ENCODE peak calls at places on chromosomes 4 and X, in six cellular contexts. One of them, this sample, is unnamed.

GRCh38 chrX:54865208-54865607 is 55.4 kb upstream of the TRO start:
- DNase-seq in upper lobe of left lung: no peak
- DNase-seq in heart right ventricle: no peak
- DNase-seq in PC-9: no peak
- DNase-seq in right atrium auricular region: no peak
- DNase-seq in CD8-positive, alpha-beta T cell: no peak
- DNase-seq in this sample: no peak

GRCh38 chrX:2703991-2704369 is 12.9 kb downstream of the CD99 start:
- DNase-seq in PC-9: no peak
- DNase-seq in right atrium auricular region: no peak
- DNase-seq in upper lobe of left lung: no peak
- DNase-seq in CD8-positive, alpha-beta T cell: no peak
- DNase-seq in heart right ventricle: peak; percentile 38
- DNase-seq in this sample: no peak

GRCh38 chr4:82194329-82194728 is 179.5 kb downstream of the HNRNPD start:
- DNase-seq in CD8-positive, alpha-beta T cell: no peak
- DNase-seq in PC-9: no peak
- DNase-seq in upper lobe of left lung: no peak
- DNase-seq in right atrium auricular region: no peak
- DNase-seq in heart right ventricle: no peak
- DNase-seq in this sample: no peak

GRCh38 chr4:174120446-174121142 is 162.9 kb downstream of the FBXO8 start:
- DNase-seq in PC-9: no peak
- DNase-seq in upper lobe of left lung: peak; percentile 75
- DNase-seq in right atrium auricular region: peak; percentile 62
- DNase-seq in heart right ventricle: peak; percentile 67
- DNase-seq in CD8-positive, alpha-beta T cell: no peak
- DNase-seq in this sample: peak; percentile 17

GRCh38 chrX:49956313-49956712 is 33.9 kb downstream of the CLCN5 start:
- DNase-seq in right atrium auricular region: no peak
- DNase-seq in CD8-positive, alpha-beta T cell: no peak
- DNase-seq in PC-9: no peak
- DNase-seq in upper lobe of left lung: no peak
- DNase-seq in heart right ventricle: no peak
- DNase-seq in this sample: no peak

GRCh38 chrX:123859409-123859827 is 435 bp upstream of the XIAP start:
- DNase-seq in PC-9: no peak
- DNase-seq in heart right ventricle: no peak
- DNase-seq in CD8-positive, alpha-beta T cell: no peak
- DNase-seq in upper lobe of left lung: no peak
- DNase-seq in right atrium auricular region: no peak
- DNase-seq in this sample: no peak

GRCh38 chr4:39464886-39465501 is 6.1 kb downstream of the LIAS start:
- DNase-seq in heart right ventricle: no peak
- DNase-seq in CD8-positive, alpha-beta T cell: no peak
- DNase-seq in PC-9: no peak
- DNase-seq in upper lobe of left lung: no peak
- DNase-seq in right atrium auricular region: no peak
- DNase-seq in this sample: no peak

GRCh38 chr4:128711361-128711760 is 98.1 kb upstream of the JADE1 start:
- DNase-seq in PC-9: no peak
- DNase-seq in heart right ventricle: no peak
- DNase-seq in CD8-positive, alpha-beta T cell: no peak
- DNase-seq in upper lobe of left lung: no peak
- DNase-seq in right atrium auricular region: no peak
- DNase-seq in this sample: no peak

GRCh38 chrX:17703201-17703600 is 34.1 kb upstream of the SCML1 start:
- DNase-seq in right atrium auricular region: no peak
- DNase-seq in CD8-positive, alpha-beta T cell: no peak
- DNase-seq in upper lobe of left lung: no peak
- DNase-seq in PC-9: no peak
- DNase-seq in heart right ventricle: no peak
- DNase-seq in this sample: no peak

GRCh38 chr4:147799986-147800555 is 68.2 kb downstream of the ARHGAP10 start:
- DNase-seq in heart right ventricle: no peak
- DNase-seq in PC-9: no peak
- DNase-seq in right atrium auricular region: no peak
- DNase-seq in upper lobe of left lung: no peak
- DNase-seq in CD8-positive, alpha-beta T cell: peak; percentile 77
- DNase-seq in this sample: no peak

GRCh38 chrX:140132937-140133336 is 167.6 kb upstream of the CXorf66 start:
- DNase-seq in heart right ventricle: no peak
- DNase-seq in right atrium auricular region: no peak
- DNase-seq in PC-9: no peak
- DNase-seq in upper lobe of left lung: no peak
- DNase-seq in CD8-positive, alpha-beta T cell: no peak
- DNase-seq in this sample: no peak

GRCh38 chr4:141587897-141588296 is 48.5 kb upstream of the IL15 start:
- DNase-seq in right atrium auricular region: no peak
- DNase-seq in CD8-positive, alpha-beta T cell: no peak
- DNase-seq in PC-9: no peak
- DNase-seq in upper lobe of left lung: no peak
- DNase-seq in heart right ventricle: no peak
- DNase-seq in this sample: no peak

GRCh38 chr4:27894951-27895350 is 1034.3 kb downstream of the STIM2 start:
- DNase-seq in right atrium auricular region: no peak
- DNase-seq in heart right ventricle: no peak
- DNase-seq in CD8-positive, alpha-beta T cell: no peak
- DNase-seq in PC-9: no peak
- DNase-seq in upper lobe of left lung: no peak
- DNase-seq in this sample: no peak
- TF ChIP-seq CTCF in right atrium auricular region: no peak
- TF ChIP-seq CTCF in heart right ventricle: no peak
- TF ChIP-seq CTCF in CD8-positive, alpha-beta T cell: no peak
- TF ChIP-seq CTCF in PC-9: no peak
- TF ChIP-seq CTCF in upper lobe of left lung: no peak
- TF ChIP-seq CTCF in this sample: no peak

DNA sequence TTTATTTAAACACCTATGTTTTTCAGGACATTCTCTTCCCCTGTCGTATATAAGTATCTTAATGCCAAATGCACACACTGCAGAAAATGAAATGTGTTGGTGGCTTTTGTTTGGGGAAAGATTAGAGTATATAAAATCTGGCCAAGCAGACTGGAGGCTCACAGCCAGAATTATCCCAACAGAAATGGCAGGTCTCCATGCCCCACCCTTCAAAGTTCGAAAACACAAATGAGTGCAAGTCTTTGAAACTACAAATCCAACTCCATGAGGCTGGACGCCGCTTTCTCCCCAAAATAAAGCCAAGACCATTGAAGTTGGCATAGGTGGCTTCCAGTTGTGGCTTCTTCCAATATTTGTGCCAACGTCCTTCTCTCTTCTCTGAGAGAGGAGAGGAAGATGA is 72.0 kb downstream of the APBB2 start:
- DNase-seq in right atrium auricular region: no peak
- DNase-seq in heart right ventricle: no peak
- DNase-seq in upper lobe of left lung: no peak
- DNase-seq in PC-9: no peak
- DNase-seq in CD8-positive, alpha-beta T cell: no peak
- DNase-seq in this sample: no peak
- H3K27ac ChIP-seq in right atrium auricular region: peak overlapping the region; percentile 77
- H3K27ac ChIP-seq in heart right ventricle: peak overlapping the region; percentile 59
- H3K27ac ChIP-seq in upper lobe of left lung: peak overlapping the region; percentile 69
- H3K27ac ChIP-seq in PC-9: no peak overlapping the region
- H3K27ac ChIP-seq in CD8-positive, alpha-beta T cell: no peak overlapping the region
- H3K27ac ChIP-seq in this sample: peak overlapping the region; percentile 85

GRCh38 chr4:61517144-61517543 is 317.0 kb downstream of the ADGRL3 start:
- DNase-seq in PC-9: no peak
- DNase-seq in CD8-positive, alpha-beta T cell: no peak
- DNase-seq in right atrium auricular region: no peak
- DNase-seq in upper lobe of left lung: peak; percentile 66
- DNase-seq in heart right ventricle: no peak
- DNase-seq in this sample: no peak

GRCh38 chr4:61514991-61515390 is 314.9 kb downstream of the ADGRL3 start:
- DNase-seq in upper lobe of left lung: no peak
- DNase-seq in heart right ventricle: no peak
- DNase-seq in CD8-positive, alpha-beta T cell: no peak
- DNase-seq in right atrium auricular region: no peak
- DNase-seq in PC-9: no peak
- DNase-seq in this sample: no peak

GRCh38 chr4:61505773-61506640 is 305.9 kb downstream of the ADGRL3 start:
- DNase-seq in CD8-positive, alpha-beta T cell: no peak
- DNase-seq in heart right ventricle: no peak
- DNase-seq in right atrium auricular region: no peak
- DNase-seq in PC-9: no peak
- DNase-seq in upper lobe of left lung: no peak
- DNase-seq in this sample: no peak

GRCh38 chr4:61507091-61507490 is 307.0 kb downstream of the ADGRL3 start:
- DNase-seq in heart right ventricle: no peak
- DNase-seq in right atrium auricular region: no peak
- DNase-seq in PC-9: no peak
- DNase-seq in upper lobe of left lung: no peak
- DNase-seq in CD8-positive, alpha-beta T cell: no peak
- DNase-seq in this sample: no peak

DNA sequence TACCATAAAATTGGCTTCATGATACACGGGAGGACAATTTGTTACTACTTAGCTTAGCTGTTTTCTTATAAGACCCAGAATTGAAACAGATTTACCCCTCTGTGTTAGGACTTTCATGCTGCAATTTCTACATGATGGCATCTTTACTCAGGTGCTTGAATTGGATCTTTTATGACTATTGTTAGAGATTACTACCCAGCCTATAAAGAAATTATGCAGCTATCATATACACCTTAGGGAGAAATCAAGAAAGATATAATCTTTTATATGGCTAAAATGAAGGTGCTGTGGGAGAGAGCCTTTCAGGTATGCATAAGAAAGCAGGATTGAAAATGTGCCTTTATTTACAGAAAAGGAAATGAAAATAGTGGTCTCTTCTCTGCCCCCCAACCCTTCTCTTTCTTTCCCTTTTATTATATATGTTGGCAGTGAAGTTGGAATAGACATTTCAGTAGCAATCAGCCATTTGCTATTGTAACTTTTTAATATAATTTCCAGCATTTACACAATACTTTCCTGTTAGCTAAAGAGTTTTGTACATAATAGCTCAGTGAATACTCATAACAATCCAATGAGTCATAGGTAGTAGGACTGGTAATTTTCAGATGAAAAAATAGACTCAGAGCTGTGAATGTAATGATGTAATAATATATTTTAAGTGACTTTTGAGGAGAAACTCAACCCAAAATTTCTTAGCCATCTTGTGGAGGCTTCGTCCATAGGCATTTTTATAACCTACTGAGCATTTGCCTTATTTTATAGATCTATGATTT is 311.8 kb downstream of the ADGRL3 start:
- DNase-seq in heart right ventricle: no peak
- DNase-seq in CD8-positive, alpha-beta T cell: no peak
- DNase-seq in right atrium auricular region: no peak
- DNase-seq in PC-9: no peak
- DNase-seq in upper lobe of left lung: no peak
- DNase-seq in this sample: no peak
- H3K4me3 ChIP-seq in heart right ventricle: no peak overlapping the region
- H3K4me3 ChIP-seq in CD8-positive, alpha-beta T cell: no peak overlapping the region
- H3K4me3 ChIP-seq in right atrium auricular region: no peak overlapping the region
- H3K4me3 ChIP-seq in PC-9: no peak overlapping the region
- H3K4me3 ChIP-seq in upper lobe of left lung: no peak overlapping the region
- H3K4me3 ChIP-seq in this sample: no peak overlapping the region

DNA sequence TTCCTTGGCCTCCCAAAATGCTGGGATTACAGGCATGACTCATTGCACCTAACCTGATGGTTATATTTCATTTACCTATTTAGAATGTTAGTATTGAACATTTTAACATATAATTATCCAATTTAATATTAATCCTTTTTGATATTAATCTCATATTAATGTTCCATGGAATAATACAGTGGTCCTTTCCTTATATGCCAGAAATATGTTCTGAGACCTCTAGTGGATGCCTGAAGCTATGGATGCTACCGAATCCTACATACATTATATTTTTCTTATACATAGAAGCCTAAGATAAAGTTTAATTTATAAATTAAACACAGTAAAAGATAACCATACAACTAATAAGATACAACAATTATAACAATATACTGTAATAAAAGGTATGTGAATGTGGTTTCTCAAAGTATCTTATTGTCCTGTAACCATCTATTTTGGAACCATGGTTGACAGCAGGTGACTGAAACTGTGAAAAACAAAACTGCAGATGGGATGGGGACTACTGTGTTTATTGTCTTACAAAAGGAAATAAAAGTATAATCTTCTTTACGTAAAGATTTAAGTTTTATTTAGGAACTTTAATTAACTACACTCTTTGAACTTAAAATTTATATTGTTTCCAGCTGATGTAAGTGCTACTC is 431.4 kb downstream of the GRID2 start:
- DNase-seq in upper lobe of left lung: no peak
- DNase-seq in CD8-positive, alpha-beta T cell: no peak
- DNase-seq in right atrium auricular region: no peak
- DNase-seq in heart right ventricle: no peak
- DNase-seq in PC-9: no peak
- DNase-seq in this sample: no peak
- TF ChIP-seq CTCF in upper lobe of left lung: no peak
- TF ChIP-seq CTCF in CD8-positive, alpha-beta T cell: no peak
- TF ChIP-seq CTCF in right atrium auricular region: no peak
- TF ChIP-seq CTCF in heart right ventricle: no peak
- TF ChIP-seq CTCF in PC-9: no peak
- TF ChIP-seq CTCF in this sample: no peak

DNA sequence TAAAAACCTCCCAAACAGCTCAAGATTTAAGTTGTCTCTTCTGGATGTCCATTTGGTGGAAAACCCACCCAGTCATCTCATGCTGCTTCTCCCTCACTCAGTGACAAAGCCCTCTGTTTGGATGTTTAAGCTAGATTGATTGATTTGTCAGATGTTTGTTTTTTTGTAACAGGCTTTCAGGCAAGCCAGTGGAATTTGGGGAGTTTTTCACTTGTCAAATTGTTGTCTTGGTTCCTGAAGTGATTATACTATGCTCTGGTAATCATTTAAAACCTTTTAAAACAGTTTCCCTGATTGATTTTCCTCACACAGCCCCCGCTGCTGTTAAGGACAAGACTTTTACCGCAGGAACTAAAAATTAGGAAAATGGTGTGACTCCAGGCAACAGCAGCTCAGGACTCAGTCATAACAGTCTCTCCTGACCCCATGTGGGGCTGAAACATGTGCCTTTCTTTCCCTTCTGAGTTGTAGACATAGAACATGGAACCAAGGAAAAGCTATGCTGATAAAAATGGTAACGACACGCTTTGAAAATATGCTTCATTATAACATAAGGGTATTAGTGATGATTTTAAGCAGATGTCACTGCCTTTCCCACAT is 40.8 kb upstream of the SETD7 start:
- DNase-seq in CD8-positive, alpha-beta T cell: no peak
- DNase-seq in upper lobe of left lung: no peak
- DNase-seq in heart right ventricle: no peak
- DNase-seq in PC-9: no peak
- DNase-seq in right atrium auricular region: no peak
- DNase-seq in this sample: no peak
- H3K27ac ChIP-seq in CD8-positive, alpha-beta T cell: no peak overlapping the region
- H3K27ac ChIP-seq in upper lobe of left lung: no peak overlapping the region
- H3K27ac ChIP-seq in heart right ventricle: no peak overlapping the region
- H3K27ac ChIP-seq in PC-9: peak overlapping the region; percentile 68
- H3K27ac ChIP-seq in right atrium auricular region: no peak overlapping the region
- H3K27ac ChIP-seq in this sample: no peak overlapping the region

GRCh38 chr4:13143704-13144103 is 340.4 kb downstream of the RAB28 start:
- DNase-seq in right atrium auricular region: no peak
- DNase-seq in PC-9: no peak
- DNase-seq in heart right ventricle: no peak
- DNase-seq in CD8-positive, alpha-beta T cell: no peak
- DNase-seq in upper lobe of left lung: no peak
- DNase-seq in this sample: no peak
- H3K4me3 ChIP-seq in right atrium auricular region: no peak overlapping the region
- H3K4me3 ChIP-seq in PC-9: no peak overlapping the region
- H3K4me3 ChIP-seq in heart right ventricle: no peak overlapping the region
- H3K4me3 ChIP-seq in CD8-positive, alpha-beta T cell: no peak overlapping the region
- H3K4me3 ChIP-seq in upper lobe of left lung: no peak overlapping the region
- H3K4me3 ChIP-seq in this sample: no peak overlapping the region